ENCODE peak calls at places on chromosomes 16 and 17, in seven cellular contexts. M is testis; Y is ascending aorta; S is psoas muscle; K is CD8-positive, alpha-beta T cell; E is transverse colon; D is stomach. F is an unnamed sample. For H3K4me1, the result is how much of the 10 kb centered on the place peaks cover.

GRCh38 chr16:64865037-64865696 is 256.7 kb downstream of the CDH11 start:
- DNase-seq in S (no peak), D (no peak), E (no peak), K (no peak), M (no peak), Y (no peak), F (no peak)

GRCh38 chr16:84933774-84934571 is 77.4 kb downstream of the ZDHHC7 start:
- DNase-seq in K (no peak), Y (peak), M (peak), S (peak), E (no peak), D (no peak), F (no peak)

GRCh38 chr17:75694536-75694935 is 26.7 kb upstream of the ITGB4 start:
- DNase-seq in D (no peak), M (peak), S (no peak), Y (no peak), K (no peak), E (no peak), F (no peak)

GRCh38 chr17:50833396-50834125 is 1.8 kb upstream of the WFIKKN2 start:
- DNase-seq in D (no peak), M (no peak), K (no peak), Y (no peak), E (no peak), S (no peak), F (no peak)

GRCh38 chr17:40118093-40118492 is 3.7 kb upstream of the MSL1 start:
- DNase-seq in K (no peak), E (no peak), S (no peak), Y (no peak), D (no peak), M (no peak), F (no peak)

GRCh38 chr16:58125781-58126335 is 3.3 kb downstream of the CFAP20 start:
- DNase-seq in M (no peak), S (no peak), K (no peak), E (no peak), Y (no peak), D (no peak), F (no peak)

GRCh38 chr16:88721815-88722755 is 15.8 kb downstream of the CTU2 start:
- DNase-seq in M (no peak), K (no peak), D (no peak), E (no peak), S (no peak), Y (no peak), F (no peak)

GRCh38 chr16:65212791-65213190 is 90.9 kb upstream of the CDH11 start:
- DNase-seq in K (no peak), D (no peak), Y (no peak), E (no peak), S (no peak), M (no peak), F (no peak)

GRCh38 chr16:81457326-81458133 is 12.9 kb downstream of the CMIP start:
- DNase-seq in M (no peak), K (no peak), S (peak), D (no peak), Y (no peak), E (no peak), F (no peak)

GRCh38 chr17:68085751-68086445 is 50.4 kb downstream of the KPNA2 start:
- DNase-seq in M (no peak), K (no peak), Y (no peak), D (peak), E (peak), S (no peak), F (no peak)

GRCh38 chr17:49588726-49589555 is 13.3 kb downstream of the NXPH3 start:
- DNase-seq in D (no peak), E (no peak), Y (no peak), S (no peak), M (no peak), K (no peak), F (no peak)

GRCh38 chr16:67389911-67390815 is 3.1 kb downstream of the TPPP3 start:
- DNase-seq in Y (peak), M (no peak), D (no peak), E (no peak), S (peak), K (no peak), F (no peak)

GRCh38 chr17:80738406-80738805 is 193.8 kb downstream of the RPTOR start:
- DNase-seq in E (no peak), Y (no peak), S (no peak), K (no peak), D (no peak), M (no peak), F (no peak)

DNA sequence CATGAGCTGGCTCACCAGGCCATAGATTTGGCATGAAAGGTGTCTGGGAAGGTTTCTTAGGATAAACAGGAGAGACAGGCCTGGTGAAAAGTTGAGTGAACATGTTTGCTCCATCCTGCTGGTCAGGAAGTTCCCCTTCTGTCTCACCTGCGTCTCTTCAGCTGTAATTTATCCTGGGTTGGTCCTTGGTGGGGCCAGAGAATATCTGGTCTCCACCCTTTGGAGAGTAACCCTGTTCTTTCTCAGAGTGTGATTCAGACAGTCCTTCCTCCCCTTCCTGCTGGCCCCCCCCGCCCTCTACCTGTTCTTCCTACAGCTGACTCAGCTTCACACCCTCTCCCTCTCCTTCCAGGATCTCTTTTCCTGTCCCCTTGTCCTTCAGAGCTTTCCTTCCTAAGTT is 17.1 kb downstream of the MINK1 start:
- DNase-seq in D (peak), S (no peak), K (no peak), E (peak), M (no peak), Y (no peak), F (no peak)
- H3K4me1 ChIP-seq in D (half or more), S (under half), K (under half), E (under half), M (under half), Y (under half), F (under half)

GRCh38 chr17:34255381-34255732 is 272 bp downstream of the CCL2 start:
- DNase-seq in M (no peak), K (no peak), S (no peak), E (no peak), D (no peak), Y (no peak), F (no peak)
- H3K4me1 ChIP-seq in M (half or more), K (under half), S (under half), E (under half), D (half or more), Y (under half), F (under half)

GRCh38 chr17:6135996-6136395 is 65.8 kb downstream of the WSCD1 start:
- DNase-seq in E (no peak), S (no peak), M (no peak), D (no peak), Y (no peak), K (no peak), F (no peak)
- H3K4me1 ChIP-seq in E (under half), S (under half), M (under half), D (under half), Y (under half), K (under half), F (under half)

DNA sequence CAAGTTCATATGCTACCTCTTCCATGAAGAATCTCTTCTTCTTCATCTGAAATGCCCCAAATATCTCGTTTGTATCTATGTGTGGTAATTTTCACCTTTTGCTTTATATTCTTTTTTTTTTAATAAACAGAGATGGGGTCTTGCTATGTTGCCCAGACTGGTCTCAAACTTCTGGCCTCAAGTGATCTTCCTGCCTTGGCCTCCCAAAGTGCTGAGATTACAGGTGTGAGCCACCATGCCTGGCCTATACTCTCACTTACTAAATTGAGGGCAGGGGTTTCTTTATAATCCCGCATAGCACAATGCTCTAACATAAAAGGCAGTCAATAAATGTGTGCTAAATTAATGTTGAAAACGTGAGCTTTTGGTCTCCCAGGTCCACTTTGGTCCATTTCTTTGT is 30.6 kb downstream of the RNF43 start:
- DNase-seq in M (no peak), D (no peak), E (no peak), S (no peak), K (no peak), Y (no peak), F (no peak)
- H3K4me1 ChIP-seq in M (under half), D (half or more), E (under half), S (under half), K (under half), Y (under half), F (under half)

GRCh38 chr17:47989700-47990099 is 18.8 kb downstream of the CDK5RAP3 start:
- DNase-seq in D (no peak), E (no peak), K (no peak), S (no peak), M (no peak), Y (no peak), F (no peak)
- H3K4me1 ChIP-seq in D (under half), E (under half), K (under half), S (under half), M (under half), Y (under half), F (under half)